ENCODE peak calls at places on chromosomes 6 and 20, in four cellular contexts. D, M, E and S are unnamed samples.
A peak's percentile ranks its signal among the peaks of the same experiment; 100 is the strongest.

GRCh38 chr20:11891081-11891826 is 26.4 kb upstream of the BTBD3 start:
- DNase-seq in D (peak; percentile 66), M (peak; percentile 34), E (peak; percentile 41), S (no peak)

GRCh38 chr20:33649201-33649631 is 12.9 kb upstream of the C20orf144 start:
- DNase-seq in D (no peak), M (no peak), E (peak; percentile 68), S (no peak)

GRCh38 chr20:3204124-3204794 is at the start of gene DDRGK1:
- DNase-seq in D (peak; percentile 92), M (peak; percentile 69), E (peak; percentile 92), S (peak; percentile 27)

GRCh38 chr20:23449400-23449799 is 3.3 kb downstream of the CST11 start:
- DNase-seq in D (no peak), M (no peak), E (no peak), S (no peak)

GRCh38 chr6:2765896-2766766 is 938 bp downstream of the WRNIP1 start:
- DNase-seq in D (peak; percentile 59), M (peak; percentile 30), E (peak; percentile 41), S (no peak)

GRCh38 chr20:16417001-16417400 is 156.2 kb downstream of the KIF16B start:
- DNase-seq in D (no peak), M (no peak), E (no peak), S (no peak)

GRCh38 chr6:14039038-14039437 is 78.5 kb upstream of the CD83 start:
- DNase-seq in D (no peak), M (no peak), E (no peak), S (no peak)

GRCh38 chr6:94468830-94469229 is 1049.5 kb upstream of the EPHA7 start:
- DNase-seq in D (no peak), M (no peak), E (no peak), S (no peak)

DNA sequence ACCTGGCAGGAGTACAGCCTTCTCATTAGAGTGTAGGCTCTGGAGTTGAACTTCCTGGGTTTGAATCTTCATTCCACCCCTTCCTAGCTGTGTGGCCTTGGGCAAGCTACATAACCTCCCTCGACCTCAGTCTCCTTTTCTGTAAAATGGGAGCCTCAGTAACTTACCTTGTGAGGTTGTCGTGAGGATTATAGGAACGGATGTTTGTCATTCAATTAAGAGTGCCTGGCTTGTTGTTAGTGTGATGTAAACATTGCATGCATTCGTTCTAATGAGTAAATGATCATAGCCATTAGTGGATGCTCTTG is 45.2 kb downstream of the TOX2 start:
- DNase-seq in D (no peak), M (no peak), E (no peak), S (no peak)
- H3K4me3 ChIP-seq in D (no peak overlapping the region), M (no peak overlapping the region), E (no peak overlapping the region), S (no peak overlapping the region)

DNA sequence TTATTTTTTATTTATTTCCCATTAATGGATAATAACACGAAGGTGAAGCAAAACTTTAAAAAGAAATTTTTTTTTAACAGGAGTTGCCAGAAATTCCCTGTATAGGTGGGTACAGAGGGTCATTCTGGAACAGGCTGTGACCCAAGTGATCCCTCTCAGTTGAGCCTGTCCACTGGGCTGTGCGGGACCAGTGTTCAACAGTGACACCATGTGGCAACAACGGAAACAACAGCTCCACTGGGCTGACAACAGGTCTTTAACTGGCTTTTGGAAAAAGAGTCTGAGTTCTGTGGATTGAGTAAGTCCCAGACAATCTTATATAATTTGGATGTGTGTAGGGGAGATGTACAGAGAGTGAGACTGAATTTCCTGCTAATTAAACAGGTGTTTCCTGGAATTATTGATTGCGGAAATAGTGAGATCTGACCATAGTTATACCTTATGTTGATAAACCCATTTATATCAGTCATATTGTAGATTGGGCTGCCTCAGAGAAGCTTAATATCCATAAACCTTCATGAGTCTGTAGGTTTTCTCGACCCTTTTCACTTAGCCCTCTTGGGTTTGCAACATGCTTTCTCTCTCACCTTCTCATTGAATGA is 17.6 kb downstream of the KIAA1755 start:
- DNase-seq in D (peak; percentile 31), M (no peak), E (no peak), S (no peak)
- TF ChIP-seq CTCF in D (peak; percentile 89), M (peak; percentile 42), E (no peak), S (peak; percentile 41)

DNA sequence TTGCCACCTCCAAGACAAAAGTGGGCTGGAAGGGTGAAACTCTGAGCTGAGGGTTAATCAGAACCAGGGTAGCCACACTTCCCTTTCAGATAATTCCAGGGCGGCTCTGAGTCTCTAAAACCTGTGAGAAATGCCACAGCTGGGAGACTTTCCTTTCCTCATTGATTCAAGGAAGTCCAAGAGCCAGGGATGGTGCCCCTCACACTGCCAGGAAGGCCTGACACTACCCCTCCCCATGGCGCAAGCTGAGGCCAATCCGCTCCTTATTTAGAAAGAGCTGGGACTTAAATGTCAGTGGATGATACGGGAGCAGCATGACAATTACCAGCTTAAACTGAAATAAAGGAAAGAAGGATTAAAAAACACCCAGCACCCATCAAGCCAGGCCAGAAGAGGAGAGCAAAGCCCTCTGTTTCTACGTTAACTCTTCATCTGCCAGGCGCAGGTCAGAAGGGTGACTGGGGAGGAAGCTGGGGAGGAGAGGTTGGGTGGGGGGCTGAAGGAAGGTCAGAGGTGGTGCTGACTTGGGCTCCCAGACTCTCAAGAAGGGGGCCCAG is 244.4 kb downstream of the LRFN2 start:
- DNase-seq in D (no peak), M (no peak), E (no peak), S (no peak)
- H3K27ac ChIP-seq in D (no peak overlapping the region), M (no peak overlapping the region), E (no peak overlapping the region), S (no peak overlapping the region)

GRCh38 chr6:108156938-108157233 is 8.9 kb upstream of the NR2E1 start:
- DNase-seq in D (no peak), M (no peak), E (no peak), S (no peak)

GRCh38 chr6:108157234-108157971 is 8.4 kb upstream of the NR2E1 start:
- DNase-seq in D (no peak), M (no peak), E (no peak), S (no peak)

GRCh38 chr6:108160009-108160408 is 5.8 kb upstream of the NR2E1 start:
- DNase-seq in D (no peak), M (no peak), E (no peak), S (no peak)

GRCh38 chr6:108157972-108158441 is 7.8 kb upstream of the NR2E1 start:
- DNase-seq in D (no peak), M (no peak), E (no peak), S (no peak)

DNA sequence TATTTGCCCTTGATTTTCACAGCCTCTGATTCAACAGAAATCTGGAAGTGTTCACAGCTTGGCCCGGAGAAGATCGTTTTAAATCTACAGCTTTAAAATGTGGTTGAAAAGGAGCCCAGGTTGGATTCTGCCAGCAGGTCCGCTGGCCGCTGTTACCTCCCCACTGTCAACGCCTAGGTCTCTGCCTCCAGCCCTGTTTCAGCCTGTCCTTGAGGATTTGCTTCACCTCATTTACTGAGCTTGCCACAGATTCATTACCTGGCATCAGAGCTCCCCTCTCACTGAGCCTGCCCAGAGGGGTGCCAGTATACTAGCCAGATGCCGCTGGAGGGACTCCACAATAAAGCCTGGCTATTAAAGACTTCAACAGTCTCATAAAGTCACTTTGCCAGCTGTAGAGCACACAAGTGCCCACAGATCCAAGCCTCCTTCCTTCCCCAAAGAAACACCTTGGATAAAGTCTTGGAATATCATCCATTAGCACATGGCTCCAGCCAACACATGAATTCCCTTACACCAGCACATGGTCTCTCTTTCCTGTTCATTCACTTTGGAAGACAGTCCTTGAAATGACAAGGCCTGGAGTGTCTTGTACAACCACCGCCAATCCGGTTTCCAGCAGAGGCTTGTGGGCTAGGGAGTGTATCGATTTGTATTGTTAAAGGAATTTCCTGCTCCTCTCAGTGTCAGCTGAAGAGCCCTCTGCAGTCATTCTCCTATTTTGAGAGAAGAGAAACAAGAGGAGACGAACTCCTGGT is 9.5 kb upstream of the NR2E1 start:
- DNase-seq in D (no peak), M (no peak), E (no peak), S (no peak)
- H3K4me3 ChIP-seq in D (no peak overlapping the region), M (no peak overlapping the region), E (no peak overlapping the region), S (no peak overlapping the region)

GRCh38 chr6:135667694-135668455 is 170.3 kb upstream of the AHI1 start:
- DNase-seq in D (no peak), M (peak; percentile 59), E (no peak), S (no peak)
- TF ChIP-seq CTCF in D (no peak), M (no peak), E (no peak), S (peak; percentile 22)

DNA sequence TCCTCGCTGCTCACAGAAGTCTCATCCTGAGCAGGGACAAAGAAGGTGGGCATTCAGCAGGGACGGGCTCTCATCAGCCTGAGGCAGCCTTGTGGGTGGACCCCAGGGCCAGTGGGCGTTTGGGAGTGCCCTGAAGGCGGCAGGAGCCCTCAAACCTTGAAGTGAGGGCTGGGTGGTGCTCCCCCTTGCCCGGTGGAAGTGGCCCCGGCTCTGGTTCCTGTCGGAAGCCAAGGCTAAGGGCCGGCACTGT is 110.5 kb downstream of the NOL4L start:
- DNase-seq in D (no peak), M (no peak), E (no peak), S (no peak)
- H3K27ac ChIP-seq in D (peak overlapping the region; percentile 56), M (peak overlapping the region; percentile 85), E (peak overlapping the region; percentile 80), S (peak overlapping the region; percentile 94)

DNA sequence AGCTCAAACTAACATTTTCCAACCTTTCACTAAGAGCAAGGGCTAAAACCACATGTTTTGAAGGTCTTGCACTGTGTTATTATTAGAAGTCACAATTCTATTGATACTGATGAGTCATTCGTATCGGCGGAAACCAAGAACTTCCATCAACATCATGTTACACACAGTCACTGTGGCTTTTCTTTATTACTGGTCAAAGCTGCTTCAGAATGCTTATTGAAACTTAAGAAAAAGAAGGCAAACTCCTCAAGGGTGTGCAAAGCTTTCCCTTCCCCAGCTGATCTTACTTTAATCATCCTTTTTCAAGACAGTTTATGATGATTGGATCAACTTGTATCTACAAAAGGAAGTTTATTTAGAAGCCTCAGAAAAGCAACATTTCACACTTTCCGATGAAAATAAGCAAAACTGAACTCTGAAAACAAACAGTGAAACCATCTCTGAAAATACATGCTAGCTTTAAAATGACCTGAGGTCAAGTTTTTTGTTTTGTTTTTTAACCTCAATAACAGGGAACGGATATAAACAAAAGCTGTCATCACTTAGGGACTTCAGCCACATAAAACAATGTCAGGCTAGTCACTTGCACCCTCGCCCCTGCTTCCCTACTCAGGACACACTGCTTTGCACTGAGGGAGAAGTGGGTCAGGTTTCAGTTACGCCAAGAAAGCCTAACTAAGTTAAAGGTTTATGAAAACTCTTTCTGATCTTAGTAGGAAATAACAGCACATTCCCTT is 11.7 kb downstream of the BACH2 start:
- DNase-seq in D (no peak), M (peak; percentile 70), E (no peak), S (no peak)
- H3K4me3 ChIP-seq in D (peak overlapping the region; percentile 53), M (peak overlapping the region; percentile 4), E (no peak overlapping the region), S (peak overlapping the region; percentile 53)